ENCODE peak calls at places on chromosomes 4 and X, in nine cellular contexts. O is lower leg skin, B is heart left ventricle, Y is stomach, Z is A549, Q is ovary, V is breast epithelium, W is IMR-90, X is esophagus muscularis mucosa. U is an unnamed sample.

GRCh38 chrX:78658851-78659744 is at the start of gene RTL3:
- DNase-seq in X (no peak), Q (no peak), Y (no peak), V (no peak), O (no peak), Z (no peak), W (peak), B (no peak), U (no peak)

GRCh38 chrX:9438950-9439494 is 25.8 kb upstream of the TBL1X start:
- DNase-seq in V (no peak), W (peak), X (no peak), Q (no peak), Z (no peak), Y (no peak), B (no peak), O (no peak), U (no peak)

GRCh38 chr4:186846426-186846825 is 122.8 kb upstream of the FAT1 start:
- DNase-seq in X (no peak), Z (no peak), W (peak), V (no peak), O (no peak), Q (no peak), Y (no peak), B (no peak), U (no peak)

GRCh38 chr4:153655004-153655541 is 29.0 kb upstream of the TLR2 start:
- DNase-seq in W (no peak), V (no peak), Y (no peak), Q (no peak), O (no peak), B (no peak), X (no peak), Z (no peak), U (no peak)

GRCh38 chrX:2492536-2493218 is 8.1 kb downstream of the DHRSX start:
- DNase-seq in Y (no peak), V (no peak), B (no peak), X (no peak), W (no peak), Q (no peak), O (no peak), Z (no peak), U (no peak)

GRCh38 chr4:84324850-84325249 is 174.2 kb downstream of the NKX6-1 start:
- DNase-seq in Z (no peak), Y (no peak), W (no peak), Q (no peak), V (no peak), B (no peak), X (no peak), O (no peak), U (no peak)

GRCh38 chr4:77308843-77309242 is 151.8 kb downstream of the CCNG2 start:
- DNase-seq in B (no peak), Q (no peak), Z (peak), W (peak), V (no peak), O (no peak), X (no peak), Y (no peak), U (no peak)

GRCh38 chr4:24013666-24014422 is 124.0 kb upstream of the PPARGC1A start:
- DNase-seq in Q (no peak), W (no peak), V (no peak), X (no peak), B (no peak), O (no peak), Y (no peak), Z (no peak), U (no peak)

GRCh38 chr4:24730256-24731001 is 64.9 kb upstream of the SOD3 start:
- DNase-seq in X (no peak), V (no peak), Q (peak), Z (no peak), Y (no peak), O (peak), B (peak), W (peak), U (no peak)

GRCh38 chr4:173494013-173494970 is 35.7 kb downstream of the HAND2 start:
- DNase-seq in X (peak), Z (peak), Y (peak), O (no peak), B (peak), W (peak), V (peak), Q (peak), U (peak)

GRCh38 chr4:87521757-87522374 is 7.3 kb downstream of the SPARCL1 start:
- DNase-seq in V (no peak), W (peak), X (no peak), Q (no peak), O (no peak), Y (no peak), B (no peak), Z (no peak), U (no peak)

GRCh38 chr4:156756118-156756517 is 215.5 kb downstream of the PDGFC start:
- DNase-seq in W (peak), Y (no peak), B (no peak), X (no peak), O (no peak), V (no peak), Z (no peak), Q (no peak), U (no peak)

GRCh38 chrX:54808109-54808604 is 612 bp downstream of the MAGED2 start:
- DNase-seq in O (peak), Y (peak), X (no peak), Q (peak), V (peak), B (peak), W (no peak), Z (peak), U (peak)

GRCh38 chrX:56974408-56974807 is 20.9 kb downstream of the SPIN3 start:
- DNase-seq in O (no peak), V (no peak), B (no peak), Y (no peak), W (no peak), Q (no peak), Z (no peak), X (no peak), U (no peak)

GRCh38 chr4:151031831-151032605 is 16.9 kb upstream of the LRBA start:
- DNase-seq in Z (no peak), V (no peak), W (peak), Q (no peak), Y (no peak), B (no peak), O (no peak), X (no peak), U (no peak)

GRCh38 chr4:36640876-36641275 is 359.5 kb downstream of the DTHD1 start:
- DNase-seq in B (no peak), Q (no peak), X (no peak), O (no peak), Z (no peak), Y (no peak), W (no peak), V (no peak), U (no peak)

GRCh38 chrX:10160221-10160620 is 3.4 kb downstream of the CLCN4 start:
- DNase-seq in O (no peak), Z (no peak), Q (no peak), X (no peak), Y (no peak), W (no peak), V (no peak), B (no peak), U (no peak)

GRCh38 chr4:84455697-84456096 is 43.4 kb downstream of the NKX6-1 start:
- DNase-seq in Q (no peak), X (no peak), B (no peak), V (no peak), Z (no peak), W (no peak), Y (no peak), O (no peak), U (no peak)

GRCh38 chrX:87813566-87813965 is 296.0 kb downstream of the KLHL4 start:
- DNase-seq in V (no peak), O (no peak), W (no peak), Q (no peak), Z (no peak), Y (no peak), X (no peak), B (no peak), U (no peak)

GRCh38 chr4:6347511-6348045 is 77.9 kb downstream of the WFS1 start:
- DNase-seq in B (no peak), X (no peak), Y (no peak), O (no peak), V (no peak), Z (no peak), W (no peak), Q (no peak), U (no peak)

GRCh38 chr4:21742326-21742725 is 206.2 kb downstream of the KCNIP4 start:
- DNase-seq in V (no peak), Y (no peak), X (no peak), B (no peak), Q (no peak), W (no peak), Z (no peak), O (no peak), U (no peak)

GRCh38 chr4:7360802-7361201 is 73.9 kb downstream of the PSAPL1 start:
- DNase-seq in X (no peak), Q (no peak), Z (no peak), W (no peak), Y (no peak), O (no peak), B (no peak), V (no peak), U (no peak)

GRCh38 chr4:1795304-1796195 is 2.5 kb downstream of the FGFR3 start:
- DNase-seq in W (no peak), B (no peak), X (no peak), Y (peak), Z (no peak), O (no peak), V (no peak), Q (no peak), U (no peak)

GRCh38 chr4:101790521-101791188 is at the start of gene BANK1:
- DNase-seq in Y (peak), Q (no peak), Z (peak), O (no peak), W (peak), B (peak), X (no peak), V (no peak), U (peak)

GRCh38 chr4:79088991-79089705 is 149.9 kb upstream of the PAQR3 start:
- DNase-seq in W (no peak), V (no peak), X (no peak), Q (no peak), Z (no peak), Y (no peak), O (no peak), B (no peak), U (no peak)

GRCh38 chrX:54695816-54696487 is 102.1 kb downstream of the ITIH6 start:
- DNase-seq in B (no peak), V (no peak), Y (no peak), W (no peak), Z (no peak), Q (no peak), X (no peak), O (no peak), U (no peak)

DNA sequence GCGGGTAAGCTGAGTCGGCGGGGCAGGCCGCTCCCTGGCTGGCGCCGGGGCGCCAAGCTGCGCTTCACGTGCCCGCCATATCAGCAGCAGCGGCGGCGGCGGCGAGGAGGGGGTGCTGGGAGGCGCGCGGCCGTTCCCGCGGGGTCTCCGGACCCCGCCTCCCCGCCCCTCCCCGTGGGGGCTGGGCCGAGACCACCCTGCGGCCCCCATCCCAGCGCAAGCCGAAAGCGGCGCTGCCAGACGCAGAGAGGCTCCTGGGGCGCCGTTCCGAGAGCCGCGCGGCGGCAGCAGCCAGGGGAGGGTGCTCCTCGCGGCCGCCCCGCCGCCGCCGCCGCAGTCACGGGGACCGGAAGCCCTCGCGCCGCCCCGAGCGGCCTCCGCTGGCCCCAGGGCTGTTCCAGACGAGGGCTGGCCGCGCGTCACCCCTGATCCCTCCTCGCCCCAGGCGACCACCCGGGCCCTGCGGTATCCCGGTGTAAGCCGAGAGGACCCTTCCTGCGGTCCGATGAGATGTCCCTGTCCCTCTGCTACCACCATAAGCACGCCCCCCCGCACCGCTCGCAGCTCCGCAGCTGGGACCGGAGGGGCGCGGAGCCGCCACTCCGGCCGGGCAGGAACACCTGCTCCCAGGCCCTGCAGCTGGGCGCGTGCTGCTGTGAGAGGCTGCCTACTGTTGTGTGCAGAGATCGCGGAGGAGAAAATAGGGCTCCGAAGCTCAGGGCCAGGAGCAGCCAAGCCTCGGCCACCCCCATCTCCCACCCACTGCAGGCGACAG is 7.4 kb upstream of the BCOR start:
- DNase-seq in X (no peak), O (no peak), Y (no peak), Z (peak), B (peak), W (no peak), Q (peak), V (no peak), U (peak)
- TF ChIP-seq POLR2A in X (no peak), O (no peak), Y (no peak), Z (no peak), B (no peak), W (no peak), Q (no peak), V (no peak), U (no peak)

DNA sequence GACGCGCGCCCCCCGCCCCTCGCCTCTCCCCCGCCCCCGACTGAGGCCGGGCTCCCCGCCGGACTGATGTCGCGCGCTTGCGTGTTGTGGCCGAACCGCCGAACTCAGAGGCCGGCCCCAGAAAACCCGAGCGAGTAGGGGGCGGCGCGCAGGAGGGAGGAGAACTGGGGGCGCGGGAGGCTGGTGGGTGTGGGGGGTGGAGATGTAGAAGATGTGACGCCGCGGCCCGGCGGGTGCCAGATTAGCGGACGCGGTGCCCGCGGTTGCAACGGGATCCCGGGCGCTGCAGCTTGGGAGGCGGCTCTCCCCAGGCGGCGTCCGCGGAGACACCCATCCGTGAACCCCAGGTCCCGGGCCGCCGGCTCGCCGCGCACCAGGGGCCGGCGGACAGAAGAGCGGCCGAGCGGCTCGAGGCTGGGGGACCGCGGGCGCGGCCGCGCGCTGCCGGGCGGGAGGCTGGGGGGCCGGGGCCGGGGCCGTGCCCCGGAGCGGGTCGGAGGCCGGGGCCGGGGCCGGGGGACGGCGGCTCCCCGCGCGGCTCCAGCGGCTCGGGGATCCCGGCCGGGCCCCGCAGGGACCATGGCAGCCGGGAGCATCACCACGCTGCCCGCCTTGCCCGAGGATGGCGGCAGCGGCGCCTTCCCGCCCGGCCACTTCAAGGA is at the start of gene FGF2:
- DNase-seq in V (peak), Q (peak), W (peak), Z (peak), O (peak), B (peak), X (no peak), Y (peak), U (peak)
- TF ChIP-seq POLR2A in V (no peak), Q (peak), W (peak), Z (peak), O (no peak), B (peak), X (no peak), Y (no peak), U (no peak)

GRCh38 chrX:103687696-103688191 is 1.2 kb upstream of the MORF4L2 start:
- DNase-seq in X (no peak), Z (peak), Q (peak), W (peak), O (peak), V (peak), B (peak), Y (peak), U (peak)
- TF ChIP-seq POLR2A in X (no peak), Z (peak), Q (peak), W (peak), O (no peak), V (no peak), B (no peak), Y (no peak), U (peak)

DNA sequence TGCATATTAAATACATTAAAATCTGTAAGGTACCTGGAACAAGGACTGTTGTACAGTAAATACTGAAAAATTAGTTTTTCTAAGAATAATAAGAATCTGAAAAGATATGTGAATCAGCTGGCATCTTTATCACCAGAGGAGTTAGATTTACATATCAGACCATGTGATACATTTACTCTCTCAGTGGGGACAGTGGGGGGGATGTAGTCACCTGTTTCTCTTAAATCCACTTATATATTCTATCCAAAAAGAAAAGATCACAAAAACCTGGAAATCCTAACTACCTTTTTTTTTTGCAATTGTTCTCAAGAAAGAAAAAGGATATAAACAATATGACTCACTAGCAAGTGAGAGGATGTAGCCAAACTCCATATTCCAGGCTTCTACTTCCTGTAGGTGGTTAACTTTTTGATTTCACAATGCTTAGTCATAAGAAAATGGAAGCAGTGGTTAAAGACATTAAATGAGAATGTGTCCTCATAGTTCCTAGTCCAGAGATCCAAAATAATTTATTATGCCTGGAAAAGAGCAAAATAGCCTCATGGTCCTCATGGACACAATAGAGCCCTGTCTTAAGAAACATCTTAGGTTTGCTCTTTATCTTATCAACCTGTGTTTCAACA is 22.5 kb upstream of the MYOZ2 start:
- DNase-seq in V (no peak), Z (peak), Y (no peak), Q (no peak), W (peak), X (no peak), B (no peak), O (no peak), U (no peak)
- TF ChIP-seq POLR2A in V (no peak), Z (no peak), Y (no peak), Q (no peak), W (no peak), X (no peak), B (no peak), O (no peak), U (no peak)

GRCh38 chrX:154779261-154779660 is 16.6 kb downstream of the DKC1 start:
- DNase-seq in V (no peak), Y (no peak), Q (no peak), X (no peak), W (peak), B (no peak), O (no peak), Z (no peak), U (no peak)

GRCh38 chrX:154785711-154786110 is 19.6 kb downstream of the MPP1 start:
- DNase-seq in B (no peak), W (no peak), X (no peak), Y (no peak), Q (no peak), Z (no peak), V (no peak), O (no peak), U (no peak)

GRCh38 chrX:154776753-154777152 is 14.1 kb downstream of the DKC1 start:
- DNase-seq in Z (no peak), W (no peak), V (no peak), Q (no peak), Y (no peak), B (no peak), X (no peak), O (no peak), U (no peak)

GRCh38 chrX:154784149-154784985 is 20.9 kb downstream of the MPP1 start:
- DNase-seq in Y (no peak), O (no peak), Q (no peak), V (no peak), X (no peak), B (no peak), W (no peak), Z (no peak), U (no peak)

GRCh38 chrX:154780968-154781367 is 18.3 kb downstream of the DKC1 start:
- DNase-seq in O (no peak), Z (no peak), W (no peak), Y (no peak), B (no peak), Q (no peak), X (no peak), V (no peak), U (no peak)
- TF ChIP-seq POLR2A in O (no peak), Z (no peak), W (no peak), Y (no peak), B (no peak), Q (no peak), X (no peak), V (no peak), U (no peak)

GRCh38 chr4:3040447-3041191 is 33.7 kb downstream of the HTT-AS start:
- DNase-seq in B (no peak), Q (no peak), Y (no peak), O (no peak), V (no peak), Z (no peak), W (no peak), X (no peak), U (peak)
- TF ChIP-seq POLR2A in B (no peak), Q (no peak), Y (no peak), O (no peak), V (no peak), Z (no peak), W (no peak), X (no peak), U (no peak)

DNA sequence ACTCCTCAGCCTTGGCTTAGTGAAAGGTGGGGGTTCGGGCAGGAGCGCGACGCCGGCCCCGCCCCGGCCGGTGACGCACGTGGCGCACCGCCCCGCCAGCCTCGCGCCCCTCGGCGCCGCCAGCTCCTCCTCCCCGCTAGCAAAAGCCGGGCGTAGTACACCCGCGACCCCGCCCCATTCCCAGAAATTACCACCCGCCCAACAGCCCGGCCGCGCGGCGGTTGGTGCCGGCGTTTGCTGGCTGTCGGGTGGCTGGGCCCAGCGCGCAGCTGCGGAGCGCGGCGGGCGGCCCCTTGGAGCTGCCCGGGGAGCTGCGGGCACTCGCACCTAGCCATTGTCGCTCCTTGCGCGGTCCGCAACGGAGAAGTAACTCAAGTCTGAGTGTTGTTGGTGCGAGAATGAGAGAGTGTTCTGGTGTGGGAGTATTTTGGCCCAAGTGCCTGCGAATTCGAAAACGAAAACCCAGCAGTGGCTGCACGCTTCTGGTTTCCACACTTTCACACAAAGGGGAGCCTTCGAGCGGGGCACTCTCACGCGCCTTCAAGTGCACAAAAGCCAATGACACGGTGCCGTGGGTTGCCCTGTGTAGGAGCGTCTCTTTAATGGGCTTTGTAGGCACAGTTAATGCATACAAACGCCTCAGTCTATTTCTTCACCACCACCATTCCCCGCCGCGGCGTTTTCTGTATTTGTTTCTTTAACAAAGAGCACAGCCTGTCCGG is 1.0 kb upstream of the ELF2 start:
- DNase-seq in V (peak), O (peak), W (peak), B (peak), X (peak), Y (peak), Z (peak), Q (peak), U (peak)
- TF ChIP-seq POLR2A in V (peak), O (no peak), W (peak), B (peak), X (peak), Y (peak), Z (peak), Q (peak), U (peak)